ENCODE peak calls at places on chromosomes 1 and 21, in ten cellular contexts. One of them, this sample, is unnamed.

GRCh38 chr1:29592261-29592615 is 355.9 kb downstream of the PTPRU start:
- DNase-seq in fibroblast of pulmonary artery: no peak
- DNase-seq in endothelial cell: no peak
- DNase-seq in head of caudate nucleus: no peak
- DNase-seq in activated CD4-positive, alpha-beta T cell treated with anti-CD3 and anti-CD28 coated beads for 36 hours: no peak
- DNase-seq in NCI-H2081 treated with DMSO at 0.1 percent for 48 hours: no peak
- DNase-seq in cardiac muscle cell: no peak
- DNase-seq in BE2C: no peak
- DNase-seq in caudate nucleus: no peak
- DNase-seq in midbrain: no peak
- DNase-seq in this sample: no peak

GRCh38 chr21:30102881-30103280 is 63.7 kb downstream of the CLDN17 start:
- DNase-seq in fibroblast of pulmonary artery: no peak
- DNase-seq in endothelial cell: no peak
- DNase-seq in head of caudate nucleus: no peak
- DNase-seq in activated CD4-positive, alpha-beta T cell treated with anti-CD3 and anti-CD28 coated beads for 36 hours: no peak
- DNase-seq in NCI-H2081 treated with DMSO at 0.1 percent for 48 hours: no peak
- DNase-seq in cardiac muscle cell: no peak
- DNase-seq in BE2C: no peak
- DNase-seq in caudate nucleus: no peak
- DNase-seq in midbrain: peak
- DNase-seq in this sample: peak

GRCh38 chr21:32137266-32137665 is 141.6 kb downstream of the MIS18A start:
- DNase-seq in fibroblast of pulmonary artery: no peak
- DNase-seq in endothelial cell: no peak
- DNase-seq in head of caudate nucleus: no peak
- DNase-seq in activated CD4-positive, alpha-beta T cell treated with anti-CD3 and anti-CD28 coated beads for 36 hours: no peak
- DNase-seq in NCI-H2081 treated with DMSO at 0.1 percent for 48 hours: peak
- DNase-seq in cardiac muscle cell: no peak
- DNase-seq in BE2C: no peak
- DNase-seq in caudate nucleus: no peak
- DNase-seq in midbrain: no peak
- DNase-seq in this sample: peak

GRCh38 chr1:11138952-11139351 is 39.3 kb upstream of the EXOSC10 start:
- DNase-seq in fibroblast of pulmonary artery: peak
- DNase-seq in endothelial cell: no peak
- DNase-seq in head of caudate nucleus: no peak
- DNase-seq in activated CD4-positive, alpha-beta T cell treated with anti-CD3 and anti-CD28 coated beads for 36 hours: no peak
- DNase-seq in NCI-H2081 treated with DMSO at 0.1 percent for 48 hours: no peak
- DNase-seq in cardiac muscle cell: peak
- DNase-seq in BE2C: no peak
- DNase-seq in caudate nucleus: no peak
- DNase-seq in midbrain: no peak
- DNase-seq in this sample: no peak

GRCh38 chr1:18943914-18944572 is 12.4 kb downstream of the IFFO2 start:
- DNase-seq in fibroblast of pulmonary artery: no peak
- DNase-seq in endothelial cell: no peak
- DNase-seq in head of caudate nucleus: no peak
- DNase-seq in activated CD4-positive, alpha-beta T cell treated with anti-CD3 and anti-CD28 coated beads for 36 hours: no peak
- DNase-seq in NCI-H2081 treated with DMSO at 0.1 percent for 48 hours: no peak
- DNase-seq in cardiac muscle cell: no peak
- DNase-seq in BE2C: no peak
- DNase-seq in caudate nucleus: no peak
- DNase-seq in midbrain: no peak
- DNase-seq in this sample: no peak

GRCh38 chr1:78843111-78843908 is 163.2 kb downstream of the ADGRL4 start:
- DNase-seq in fibroblast of pulmonary artery: peak
- DNase-seq in endothelial cell: no peak
- DNase-seq in head of caudate nucleus: no peak
- DNase-seq in activated CD4-positive, alpha-beta T cell treated with anti-CD3 and anti-CD28 coated beads for 36 hours: no peak
- DNase-seq in NCI-H2081 treated with DMSO at 0.1 percent for 48 hours: no peak
- DNase-seq in cardiac muscle cell: peak
- DNase-seq in BE2C: no peak
- DNase-seq in caudate nucleus: no peak
- DNase-seq in midbrain: no peak
- DNase-seq in this sample: no peak

GRCh38 chr1:184745929-184746583 is 8.6 kb downstream of the EDEM3 start:
- DNase-seq in fibroblast of pulmonary artery: peak
- DNase-seq in endothelial cell: no peak
- DNase-seq in head of caudate nucleus: no peak
- DNase-seq in activated CD4-positive, alpha-beta T cell treated with anti-CD3 and anti-CD28 coated beads for 36 hours: no peak
- DNase-seq in NCI-H2081 treated with DMSO at 0.1 percent for 48 hours: no peak
- DNase-seq in cardiac muscle cell: peak
- DNase-seq in BE2C: peak
- DNase-seq in caudate nucleus: no peak
- DNase-seq in midbrain: no peak
- DNase-seq in this sample: no peak

GRCh38 chr1:84493747-84494146 is 12.4 kb upstream of the SPATA1 start:
- DNase-seq in fibroblast of pulmonary artery: no peak
- DNase-seq in endothelial cell: no peak
- DNase-seq in head of caudate nucleus: no peak
- DNase-seq in activated CD4-positive, alpha-beta T cell treated with anti-CD3 and anti-CD28 coated beads for 36 hours: no peak
- DNase-seq in NCI-H2081 treated with DMSO at 0.1 percent for 48 hours: no peak
- DNase-seq in cardiac muscle cell: no peak
- DNase-seq in BE2C: no peak
- DNase-seq in caudate nucleus: no peak
- DNase-seq in midbrain: no peak
- DNase-seq in this sample: no peak

GRCh38 chr1:89734437-89734836 is 86.4 kb upstream of the LRRC8D start:
- DNase-seq in fibroblast of pulmonary artery: no peak
- DNase-seq in endothelial cell: no peak
- DNase-seq in head of caudate nucleus: no peak
- DNase-seq in activated CD4-positive, alpha-beta T cell treated with anti-CD3 and anti-CD28 coated beads for 36 hours: no peak
- DNase-seq in NCI-H2081 treated with DMSO at 0.1 percent for 48 hours: no peak
- DNase-seq in cardiac muscle cell: peak
- DNase-seq in BE2C: no peak
- DNase-seq in caudate nucleus: no peak
- DNase-seq in midbrain: no peak
- DNase-seq in this sample: no peak

GRCh38 chr1:154325583-154326545 is 539 bp downstream of the ATP8B2 start:
- DNase-seq in fibroblast of pulmonary artery: peak
- DNase-seq in endothelial cell: peak
- DNase-seq in head of caudate nucleus: peak
- DNase-seq in activated CD4-positive, alpha-beta T cell treated with anti-CD3 and anti-CD28 coated beads for 36 hours: peak
- DNase-seq in NCI-H2081 treated with DMSO at 0.1 percent for 48 hours: no peak
- DNase-seq in cardiac muscle cell: peak
- DNase-seq in BE2C: peak
- DNase-seq in caudate nucleus: peak
- DNase-seq in midbrain: peak
- DNase-seq in this sample: no peak

GRCh38 chr1:23171181-23171755 is 2.6 kb upstream of the LUZP1 start:
- DNase-seq in fibroblast of pulmonary artery: no peak
- DNase-seq in endothelial cell: no peak
- DNase-seq in head of caudate nucleus: no peak
- DNase-seq in activated CD4-positive, alpha-beta T cell treated with anti-CD3 and anti-CD28 coated beads for 36 hours: no peak
- DNase-seq in NCI-H2081 treated with DMSO at 0.1 percent for 48 hours: no peak
- DNase-seq in cardiac muscle cell: no peak
- DNase-seq in BE2C: peak
- DNase-seq in caudate nucleus: no peak
- DNase-seq in midbrain: no peak
- DNase-seq in this sample: no peak

GRCh38 chr1:64019818-64020217 is 183.6 kb upstream of the UBE2U start:
- DNase-seq in fibroblast of pulmonary artery: peak
- DNase-seq in endothelial cell: no peak
- DNase-seq in head of caudate nucleus: peak
- DNase-seq in activated CD4-positive, alpha-beta T cell treated with anti-CD3 and anti-CD28 coated beads for 36 hours: peak
- DNase-seq in NCI-H2081 treated with DMSO at 0.1 percent for 48 hours: no peak
- DNase-seq in cardiac muscle cell: peak
- DNase-seq in BE2C: no peak
- DNase-seq in caudate nucleus: no peak
- DNase-seq in midbrain: peak
- DNase-seq in this sample: no peak

GRCh38 chr1:47562799-47563198 is 125.0 kb downstream of the FOXD2 start:
- DNase-seq in fibroblast of pulmonary artery: no peak
- DNase-seq in endothelial cell: no peak
- DNase-seq in head of caudate nucleus: no peak
- DNase-seq in activated CD4-positive, alpha-beta T cell treated with anti-CD3 and anti-CD28 coated beads for 36 hours: no peak
- DNase-seq in NCI-H2081 treated with DMSO at 0.1 percent for 48 hours: no peak
- DNase-seq in cardiac muscle cell: no peak
- DNase-seq in BE2C: no peak
- DNase-seq in caudate nucleus: no peak
- DNase-seq in midbrain: no peak
- DNase-seq in this sample: no peak

GRCh38 chr1:228314658-228315483 is 91.8 kb downstream of the TRIM11 start:
- DNase-seq in fibroblast of pulmonary artery: no peak
- DNase-seq in endothelial cell: no peak
- DNase-seq in head of caudate nucleus: peak
- DNase-seq in activated CD4-positive, alpha-beta T cell treated with anti-CD3 and anti-CD28 coated beads for 36 hours: no peak
- DNase-seq in NCI-H2081 treated with DMSO at 0.1 percent for 48 hours: no peak
- DNase-seq in cardiac muscle cell: no peak
- DNase-seq in BE2C: no peak
- DNase-seq in caudate nucleus: no peak
- DNase-seq in midbrain: no peak
- DNase-seq in this sample: no peak

GRCh38 chr21:41709166-41709565 is 57.7 kb downstream of the RIPK4 start:
- DNase-seq in fibroblast of pulmonary artery: no peak
- DNase-seq in endothelial cell: no peak
- DNase-seq in head of caudate nucleus: no peak
- DNase-seq in activated CD4-positive, alpha-beta T cell treated with anti-CD3 and anti-CD28 coated beads for 36 hours: no peak
- DNase-seq in NCI-H2081 treated with DMSO at 0.1 percent for 48 hours: no peak
- DNase-seq in cardiac muscle cell: no peak
- DNase-seq in BE2C: no peak
- DNase-seq in caudate nucleus: no peak
- DNase-seq in midbrain: no peak
- DNase-seq in this sample: no peak

GRCh38 chr1:156584813-156585212 is 5.3 kb downstream of the TTC24 start:
- DNase-seq in fibroblast of pulmonary artery: no peak
- DNase-seq in endothelial cell: no peak
- DNase-seq in head of caudate nucleus: no peak
- DNase-seq in activated CD4-positive, alpha-beta T cell treated with anti-CD3 and anti-CD28 coated beads for 36 hours: no peak
- DNase-seq in NCI-H2081 treated with DMSO at 0.1 percent for 48 hours: no peak
- DNase-seq in cardiac muscle cell: no peak
- DNase-seq in BE2C: peak
- DNase-seq in caudate nucleus: no peak
- DNase-seq in midbrain: no peak
- DNase-seq in this sample: no peak

GRCh38 chr1:247857069-247857985 is at the start of gene TRIM58:
- DNase-seq in fibroblast of pulmonary artery: peak
- DNase-seq in endothelial cell: peak
- DNase-seq in head of caudate nucleus: peak
- DNase-seq in activated CD4-positive, alpha-beta T cell treated with anti-CD3 and anti-CD28 coated beads for 36 hours: peak
- DNase-seq in NCI-H2081 treated with DMSO at 0.1 percent for 48 hours: no peak
- DNase-seq in cardiac muscle cell: no peak
- DNase-seq in BE2C: peak
- DNase-seq in caudate nucleus: no peak
- DNase-seq in midbrain: no peak
- DNase-seq in this sample: no peak

GRCh38 chr1:152348447-152348846 is 11.4 kb downstream of the FLG2 start:
- DNase-seq in fibroblast of pulmonary artery: no peak
- DNase-seq in endothelial cell: no peak
- DNase-seq in head of caudate nucleus: no peak
- DNase-seq in activated CD4-positive, alpha-beta T cell treated with anti-CD3 and anti-CD28 coated beads for 36 hours: peak
- DNase-seq in NCI-H2081 treated with DMSO at 0.1 percent for 48 hours: no peak
- DNase-seq in cardiac muscle cell: no peak
- DNase-seq in BE2C: no peak
- DNase-seq in caudate nucleus: no peak
- DNase-seq in midbrain: no peak
- DNase-seq in this sample: no peak

GRCh38 chr1:204685236-204686006 is at the start of gene LRRN2:
- DNase-seq in fibroblast of pulmonary artery: no peak
- DNase-seq in endothelial cell: peak
- DNase-seq in head of caudate nucleus: peak
- DNase-seq in activated CD4-positive, alpha-beta T cell treated with anti-CD3 and anti-CD28 coated beads for 36 hours: no peak
- DNase-seq in NCI-H2081 treated with DMSO at 0.1 percent for 48 hours: no peak
- DNase-seq in cardiac muscle cell: peak
- DNase-seq in BE2C: peak
- DNase-seq in caudate nucleus: no peak
- DNase-seq in midbrain: peak
- DNase-seq in this sample: no peak

GRCh38 chr21:46639489-46640386 is 4.3 kb downstream of the PRMT2 start:
- DNase-seq in fibroblast of pulmonary artery: peak
- DNase-seq in endothelial cell: no peak
- DNase-seq in head of caudate nucleus: no peak
- DNase-seq in activated CD4-positive, alpha-beta T cell treated with anti-CD3 and anti-CD28 coated beads for 36 hours: no peak
- DNase-seq in NCI-H2081 treated with DMSO at 0.1 percent for 48 hours: no peak
- DNase-seq in cardiac muscle cell: peak
- DNase-seq in BE2C: no peak
- DNase-seq in caudate nucleus: no peak
- DNase-seq in midbrain: peak
- DNase-seq in this sample: no peak

GRCh38 chr1:107677674-107678073 is 287.3 kb downstream of the VAV3 start:
- DNase-seq in fibroblast of pulmonary artery: no peak
- DNase-seq in endothelial cell: no peak
- DNase-seq in head of caudate nucleus: no peak
- DNase-seq in activated CD4-positive, alpha-beta T cell treated with anti-CD3 and anti-CD28 coated beads for 36 hours: no peak
- DNase-seq in NCI-H2081 treated with DMSO at 0.1 percent for 48 hours: no peak
- DNase-seq in cardiac muscle cell: no peak
- DNase-seq in BE2C: no peak
- DNase-seq in caudate nucleus: no peak
- DNase-seq in midbrain: no peak
- DNase-seq in this sample: no peak

GRCh38 chr1:28580706-28581530 is 11.1 kb upstream of the RAB42 start:
- DNase-seq in fibroblast of pulmonary artery: peak
- DNase-seq in endothelial cell: no peak
- DNase-seq in head of caudate nucleus: no peak
- DNase-seq in activated CD4-positive, alpha-beta T cell treated with anti-CD3 and anti-CD28 coated beads for 36 hours: peak
- DNase-seq in NCI-H2081 treated with DMSO at 0.1 percent for 48 hours: no peak
- DNase-seq in cardiac muscle cell: peak
- DNase-seq in BE2C: peak
- DNase-seq in caudate nucleus: no peak
- DNase-seq in midbrain: peak
- DNase-seq in this sample: no peak

GRCh38 chr1:185886671-185887070 is 152.5 kb downstream of the HMCN1 start:
- DNase-seq in fibroblast of pulmonary artery: no peak
- DNase-seq in endothelial cell: no peak
- DNase-seq in head of caudate nucleus: no peak
- DNase-seq in activated CD4-positive, alpha-beta T cell treated with anti-CD3 and anti-CD28 coated beads for 36 hours: no peak
- DNase-seq in NCI-H2081 treated with DMSO at 0.1 percent for 48 hours: no peak
- DNase-seq in cardiac muscle cell: no peak
- DNase-seq in BE2C: no peak
- DNase-seq in caudate nucleus: no peak
- DNase-seq in midbrain: no peak
- DNase-seq in this sample: no peak

GRCh38 chr1:208179850-208180416 is 64.3 kb downstream of the PLXNA2 start:
- DNase-seq in fibroblast of pulmonary artery: no peak
- DNase-seq in endothelial cell: no peak
- DNase-seq in head of caudate nucleus: no peak
- DNase-seq in activated CD4-positive, alpha-beta T cell treated with anti-CD3 and anti-CD28 coated beads for 36 hours: no peak
- DNase-seq in NCI-H2081 treated with DMSO at 0.1 percent for 48 hours: no peak
- DNase-seq in cardiac muscle cell: no peak
- DNase-seq in BE2C: no peak
- DNase-seq in caudate nucleus: no peak
- DNase-seq in midbrain: no peak
- DNase-seq in this sample: no peak

GRCh38 chr1:44072204-44072603 is 40.9 kb upstream of the SLC6A9 start:
- DNase-seq in fibroblast of pulmonary artery: peak
- DNase-seq in endothelial cell: no peak
- DNase-seq in head of caudate nucleus: no peak
- DNase-seq in activated CD4-positive, alpha-beta T cell treated with anti-CD3 and anti-CD28 coated beads for 36 hours: peak
- DNase-seq in NCI-H2081 treated with DMSO at 0.1 percent for 48 hours: no peak
- DNase-seq in cardiac muscle cell: peak
- DNase-seq in BE2C: no peak
- DNase-seq in caudate nucleus: no peak
- DNase-seq in midbrain: no peak
- DNase-seq in this sample: no peak

GRCh38 chr1:236545621-236546169 is 21.9 kb downstream of the LGALS8 start:
- DNase-seq in fibroblast of pulmonary artery: no peak
- DNase-seq in endothelial cell: no peak
- DNase-seq in head of caudate nucleus: no peak
- DNase-seq in activated CD4-positive, alpha-beta T cell treated with anti-CD3 and anti-CD28 coated beads for 36 hours: no peak
- DNase-seq in NCI-H2081 treated with DMSO at 0.1 percent for 48 hours: no peak
- DNase-seq in cardiac muscle cell: no peak
- DNase-seq in BE2C: no peak
- DNase-seq in caudate nucleus: no peak
- DNase-seq in midbrain: no peak
- DNase-seq in this sample: no peak

GRCh38 chr1:95004013-95004412 is 68.7 kb downstream of the ALG14 start:
- DNase-seq in fibroblast of pulmonary artery: no peak
- DNase-seq in endothelial cell: no peak
- DNase-seq in head of caudate nucleus: no peak
- DNase-seq in activated CD4-positive, alpha-beta T cell treated with anti-CD3 and anti-CD28 coated beads for 36 hours: no peak
- DNase-seq in NCI-H2081 treated with DMSO at 0.1 percent for 48 hours: no peak
- DNase-seq in cardiac muscle cell: no peak
- DNase-seq in BE2C: no peak
- DNase-seq in caudate nucleus: no peak
- DNase-seq in midbrain: no peak
- DNase-seq in this sample: no peak

GRCh38 chr1:110210604-110211502 is 739 bp downstream of the KCNC4 start:
- DNase-seq in fibroblast of pulmonary artery: no peak
- DNase-seq in endothelial cell: peak
- DNase-seq in head of caudate nucleus: peak
- DNase-seq in activated CD4-positive, alpha-beta T cell treated with anti-CD3 and anti-CD28 coated beads for 36 hours: peak
- DNase-seq in NCI-H2081 treated with DMSO at 0.1 percent for 48 hours: no peak
- DNase-seq in cardiac muscle cell: peak
- DNase-seq in BE2C: peak
- DNase-seq in caudate nucleus: no peak
- DNase-seq in midbrain: peak
- DNase-seq in this sample: no peak